ENCODE peak calls at places on chromosomes 6 and 20, in four cellular contexts. C, U, M and H are unnamed samples.

GRCh38 chr6:35299674-35300073 is 2.1 kb downstream of the DEF6 start:
- DNase-seq in C (no peak), U (peak), M (no peak), H (no peak)

GRCh38 chr6:146893690-146894089 is 294.9 kb downstream of the ADGB start:
- DNase-seq in C (no peak), U (no peak), M (no peak), H (no peak)

GRCh38 chr6:19333936-19334335 is 503.2 kb upstream of the ID4 start:
- DNase-seq in C (no peak), U (no peak), M (no peak), H (peak)

GRCh38 chr20:10674684-10675455 is 1.1 kb upstream of the JAG1 start:
- DNase-seq in C (peak), U (peak), M (peak), H (peak)

GRCh38 chr6:163652328-163652727 is 237.8 kb downstream of the QKI start:
- DNase-seq in C (no peak), U (no peak), M (no peak), H (no peak)

GRCh38 chr6:10272591-10272990 is 142.3 kb downstream of the TFAP2A start:
- DNase-seq in C (no peak), U (no peak), M (no peak), H (no peak)

GRCh38 chr6:117776441-117776840 is 101.2 kb downstream of the NUS1 start:
- DNase-seq in C (peak), U (no peak), M (no peak), H (peak)

GRCh38 chr20:8375898-8376297 is 243.8 kb downstream of the PLCB1 start:
- DNase-seq in C (no peak), U (no peak), M (no peak), H (no peak)

GRCh38 chr6:8889514-8889913 is 454.2 kb upstream of the SLC35B3 start:
- DNase-seq in C (no peak), U (no peak), M (no peak), H (no peak)

GRCh38 chr6:158797331-158798202 is 21.6 kb downstream of the EZR start:
- DNase-seq in C (peak), U (no peak), M (no peak), H (peak)

GRCh38 chr6:158796353-158796752 is 22.8 kb downstream of the EZR start:
- DNase-seq in C (no peak), U (no peak), M (no peak), H (no peak)

GRCh38 chr6:158798311-158798710 is 20.9 kb downstream of the EZR start:
- DNase-seq in C (no peak), U (no peak), M (no peak), H (no peak)

GRCh38 chr6:158801655-158802294 is 17.4 kb downstream of the EZR start:
- DNase-seq in C (no peak), U (peak), M (no peak), H (no peak)

DNA sequence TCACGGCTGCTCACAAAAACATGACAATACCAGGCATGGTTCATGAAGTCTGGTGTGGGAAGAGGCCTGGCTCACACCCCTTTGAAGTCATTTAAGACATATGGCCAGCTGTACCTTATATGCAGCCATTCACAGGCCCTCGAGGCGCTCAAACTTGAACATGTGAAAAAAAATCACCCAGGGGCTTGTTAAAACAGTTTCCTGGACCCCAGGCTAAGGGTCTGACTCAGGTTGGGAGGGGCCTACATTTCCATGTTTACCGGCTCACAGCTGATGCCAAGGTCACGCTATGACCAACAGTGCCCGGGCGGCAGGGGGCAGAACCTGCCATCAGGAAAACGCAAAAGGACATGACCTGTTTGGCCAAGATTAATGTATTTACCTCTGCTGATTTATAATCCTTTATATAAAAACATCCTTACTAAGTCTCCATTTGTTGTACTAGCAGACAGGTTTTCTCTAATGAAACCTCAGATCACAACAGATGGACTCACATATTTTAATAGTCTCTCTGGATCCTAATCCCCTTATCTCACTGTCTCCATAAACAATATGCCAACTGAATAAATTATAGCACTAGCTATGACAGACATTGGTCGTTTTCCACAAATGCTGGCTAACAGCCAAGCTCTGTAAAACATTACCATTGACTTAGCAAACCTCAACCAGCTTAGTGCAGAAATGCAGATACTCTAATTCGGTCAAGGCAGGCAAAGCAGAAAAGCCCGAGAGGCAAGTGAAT is 19.9 kb downstream of the EZR start:
- DNase-seq in C (peak), U (peak), M (no peak), H (no peak)
- H3K9ac ChIP-seq in C (no peak), U (peak), M (no peak), H (no peak)

DNA sequence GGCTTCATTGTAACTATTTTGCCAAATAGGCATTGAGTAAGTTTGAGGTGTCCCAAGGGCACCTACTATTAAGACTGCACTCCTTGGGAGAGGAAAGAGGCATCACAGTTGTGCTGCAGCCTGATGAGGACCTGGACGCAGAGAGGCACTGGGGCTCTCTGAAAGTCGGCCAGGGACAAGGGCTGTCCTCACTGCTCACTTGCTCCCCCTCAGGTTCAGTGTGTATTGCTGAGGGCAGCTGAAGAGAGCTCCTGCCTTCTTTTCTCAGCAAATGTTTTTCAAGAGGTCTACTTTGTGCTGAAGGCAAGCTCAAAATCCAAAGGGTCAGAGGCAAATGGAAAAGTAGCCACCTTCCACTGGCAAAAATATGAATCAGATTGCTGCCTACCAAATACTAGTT is 331.8 kb downstream of the RIMS1 start:
- DNase-seq in C (peak), U (no peak), M (peak), H (peak)
- TF ChIP-seq CTCF in C (peak), U (peak), M (peak), H (peak)

GRCh38 chr6:103750603-103751002 is 1109.1 kb downstream of the HACE1 start:
- DNase-seq in C (no peak), U (no peak), M (no peak), H (no peak)
- H3K9ac ChIP-seq in C (no peak), U (no peak), M (no peak), H (no peak)

GRCh38 chr6:74114428-74114827 is 418.4 kb downstream of the CD109 start:
- DNase-seq in C (peak), U (no peak), M (no peak), H (no peak)
- TF ChIP-seq CTCF in C (no peak), U (no peak), M (no peak), H (no peak)